ENCODE peak calls at places on chromosomes 5 and 9, in four cellular contexts. G is GM12892, F is HepG2, D is GM12878. S is an unnamed sample.

GRCh38 chr5:66850354-66851075 is 254.3 kb downstream of the MAST4 start:
- DNase-seq in G (no peak), F (no peak), D (no peak), S (no peak)

GRCh38 chr5:136396886-136397285 is 31.5 kb upstream of the TRPC7 start:
- DNase-seq in G (no peak), F (no peak), D (no peak), S (no peak)

GRCh38 chr9:31302620-31303418 is 1081.6 kb upstream of the ACO1 start:
- DNase-seq in G (no peak), F (no peak), D (no peak), S (no peak)

GRCh38 chr5:9283021-9283420 is 262.9 kb downstream of the SEMA5A start:
- DNase-seq in G (no peak), F (no peak), D (no peak), S (no peak)

GRCh38 chr9:126482361-126483044 is 131.2 kb upstream of the LMX1B start:
- DNase-seq in G (no peak), F (no peak), D (no peak), S (no peak)

GRCh38 chr9:37340961-37341360 is 81.5 kb upstream of the GRHPR start:
- DNase-seq in G (no peak), F (no peak), D (no peak), S (no peak)

GRCh38 chr9:83444110-83444509 is 94.1 kb downstream of the FRMD3 start:
- DNase-seq in G (no peak), F (no peak), D (no peak), S (no peak)

GRCh38 chr5:134436523-134437339 is 25.1 kb upstream of the CDKN2AIPNL start:
- DNase-seq in G (peak), F (peak), D (peak), S (peak)

GRCh38 chr5:133409210-133409674 is 203.1 kb downstream of the FSTL4 start:
- DNase-seq in G (no peak), F (no peak), D (no peak), S (no peak)

GRCh38 chr9:87278971-87279731 is 218.5 kb upstream of the DAPK1 start:
- DNase-seq in G (no peak), F (no peak), D (no peak), S (no peak)

GRCh38 chr9:75709698-75710097 is 180.8 kb upstream of the PCSK5 start:
- DNase-seq in G (no peak), F (no peak), D (no peak), S (no peak)

GRCh38 chr9:13810510-13810909 is 503.4 kb downstream of the NFIB start:
- DNase-seq in G (no peak), F (no peak), D (no peak), S (no peak)

GRCh38 chr5:170861855-170862766 is at the start of gene RANBP17:
- DNase-seq in G (no peak), F (no peak), D (no peak), S (peak)

GRCh38 chr9:109588415-109588814 is 90.3 kb upstream of the PTPN3 start:
- DNase-seq in G (no peak), F (no peak), D (no peak), S (no peak)

GRCh38 chr5:150535611-150536010 is 27.7 kb downstream of the NDST1 start:
- DNase-seq in G (no peak), F (no peak), D (no peak), S (no peak)

GRCh38 chr5:151137067-151137825 is 20.3 kb downstream of the ANXA6 start:
- DNase-seq in G (no peak), F (no peak), D (no peak), S (no peak)

GRCh38 chr5:173848986-173849596 is 39.1 kb upstream of the CPEB4 start:
- DNase-seq in G (no peak), F (no peak), D (no peak), S (no peak)

GRCh38 chr5:142315231-142315900 is 9.5 kb downstream of the SPRY4 start:
- DNase-seq in G (no peak), F (no peak), D (no peak), S (no peak)

GRCh38 chr9:16951503-16951902 is 81.0 kb upstream of the BNC2 start:
- DNase-seq in G (no peak), F (no peak), D (no peak), S (no peak)

GRCh38 chr9:75238311-75238976 is 150.1 kb downstream of the OSTF1 start:
- DNase-seq in G (peak), F (peak), D (peak), S (peak)

GRCh38 chr5:1121891-1122290 is 10.0 kb upstream of the SLC12A7 start:
- DNase-seq in G (no peak), F (no peak), D (no peak), S (no peak)

GRCh38 chr9:88773627-88774244 is 217.5 kb upstream of the S1PR3 start:
- DNase-seq in G (no peak), F (no peak), D (no peak), S (no peak)

GRCh38 chr5:39328731-39329130 is 35.6 kb downstream of the C9 start:
- DNase-seq in G (no peak), F (no peak), D (no peak), S (no peak)

GRCh38 chr9:76216161-76216649 is 178.0 kb downstream of the RFK start:
- DNase-seq in G (no peak), F (no peak), D (no peak), S (no peak)

GRCh38 chr5:59684388-59685003 is 209.0 kb downstream of the PDE4D start:
- DNase-seq in G (no peak), F (no peak), D (no peak), S (no peak)

GRCh38 chr5:154940375-154940771 is 500 bp upstream of the MRPL22 start:
- DNase-seq in G (no peak), F (no peak), D (no peak), S (no peak)

GRCh38 chr9:1939926-1940368 is 75.2 kb upstream of the SMARCA2 start:
- DNase-seq in G (peak), F (peak), D (peak), S (peak)

GRCh38 chr9:10855847-10856246 is 243.0 kb upstream of the PTPRD start:
- DNase-seq in G (no peak), F (no peak), D (no peak), S (no peak)

GRCh38 chr9:36948051-36948450 is 86.0 kb downstream of the PAX5 start:
- DNase-seq in G (no peak), F (no peak), D (no peak), S (no peak)

GRCh38 chr5:40578501-40579451 is 100.9 kb upstream of the PTGER4 start:
- DNase-seq in G (no peak), F (no peak), D (peak), S (no peak)

GRCh38 chr5:59943721-59944120 is 50.2 kb upstream of the PDE4D start:
- DNase-seq in G (no peak), F (no peak), D (no peak), S (no peak)

GRCh38 chr9:98108540-98109031 is 10.4 kb downstream of the TRIM14 start:
- DNase-seq in G (no peak), F (no peak), D (peak), S (no peak)

GRCh38 chr9:95874303-95874988 is 1.0 kb upstream of the ERCC6L2 start:
- DNase-seq in G (no peak), F (peak), D (no peak), S (no peak)

GRCh38 chr9:76904661-76905457 is 1.1 kb downstream of the PRUNE2 start:
- DNase-seq in G (no peak), F (no peak), D (no peak), S (no peak)

GRCh38 chr5:38478166-38478565 is 78.3 kb downstream of the LIFR start:
- DNase-seq in G (no peak), F (no peak), D (no peak), S (no peak)

GRCh38 chr5:39441838-39442237 is 17.1 kb upstream of the DAB2 start:
- DNase-seq in G (no peak), F (no peak), D (no peak), S (no peak)

GRCh38 chr5:150653145-150653761 is 7.8 kb upstream of the MYOZ3 start:
- DNase-seq in G (no peak), F (no peak), D (no peak), S (no peak)

GRCh38 chr5:180046656-180047055 is 24.9 kb downstream of the RNF130 start:
- DNase-seq in G (no peak), F (no peak), D (no peak), S (no peak)

DNA sequence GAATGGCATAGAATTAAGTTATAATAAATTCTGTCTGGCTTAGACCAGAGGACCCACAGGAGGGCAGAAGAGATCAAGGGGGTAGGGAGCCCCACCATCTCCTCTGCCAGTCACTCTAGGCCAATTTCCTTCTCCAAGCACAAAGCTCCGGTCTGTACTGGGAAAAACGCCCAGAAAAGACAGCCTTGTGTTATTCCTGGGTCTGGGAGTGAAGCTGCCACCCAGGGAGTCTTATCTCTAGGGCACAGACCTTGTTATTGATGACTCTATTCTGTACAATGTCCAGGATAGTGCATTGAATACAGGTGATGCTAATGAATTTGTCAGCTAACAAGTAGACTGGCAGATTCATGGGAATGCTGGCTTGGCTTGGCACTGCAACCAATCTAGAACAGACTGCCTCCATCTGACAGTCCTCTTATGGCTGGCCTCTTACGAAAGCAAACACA is 60.7 kb downstream of the MED27 start:
- DNase-seq in G (no peak), F (no peak), D (no peak), S (no peak)
- TF ChIP-seq TAF1 in G (no peak), F (no peak), D (no peak), S (no peak)

DNA sequence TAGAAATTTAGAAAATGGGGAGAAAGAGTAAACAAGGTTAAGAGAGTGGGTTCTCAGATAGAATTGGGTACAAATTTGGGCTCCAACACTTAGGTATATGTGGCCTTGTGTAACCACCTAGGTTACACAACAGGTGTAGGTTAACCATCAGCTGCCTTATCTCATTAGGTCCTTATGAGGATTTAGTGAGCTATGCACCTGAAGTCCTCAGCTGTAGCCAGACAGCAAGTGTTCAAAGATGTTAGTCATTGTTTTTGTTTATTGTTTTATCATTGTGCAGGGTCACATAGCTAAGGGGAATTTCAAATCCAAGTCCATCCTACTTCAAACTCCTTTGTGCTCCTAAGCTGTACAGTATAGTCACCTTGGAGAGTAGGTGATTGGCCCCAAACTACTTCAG is 970 bp upstream of the TRIM32 start:
- DNase-seq in G (no peak), F (no peak), D (no peak), S (no peak)
- TF ChIP-seq TAF1 in G (no peak), F (no peak), D (no peak), S (no peak)

GRCh38 chr5:122153230-122153629 is 23.9 kb downstream of the ZNF474 start:
- DNase-seq in G (no peak), F (no peak), D (no peak), S (no peak)

GRCh38 chr5:122156724-122157325 is 27.5 kb downstream of the ZNF474 start:
- DNase-seq in G (no peak), F (peak), D (no peak), S (no peak)

GRCh38 chr5:122153774-122154173 is 24.4 kb downstream of the ZNF474 start:
- DNase-seq in G (no peak), F (no peak), D (no peak), S (no peak)

GRCh38 chr5:122154491-122154890 is 25.1 kb downstream of the ZNF474 start:
- DNase-seq in G (no peak), F (no peak), D (no peak), S (no peak)

GRCh38 chr5:122154910-122155309 is 25.6 kb downstream of the ZNF474 start:
- DNase-seq in G (no peak), F (no peak), D (no peak), S (no peak)
- TF ChIP-seq TAF1 in G (no peak), F (no peak), D (no peak), S (no peak)

GRCh38 chr9:106962615-106963363 is 99.8 kb downstream of the ZNF462 start:
- DNase-seq in G (no peak), F (no peak), D (no peak), S (no peak)

GRCh38 chr9:106963684-106964083 is 100.7 kb downstream of the ZNF462 start:
- DNase-seq in G (no peak), F (no peak), D (no peak), S (no peak)

GRCh38 chr9:106960238-106960637 is 97.3 kb downstream of the ZNF462 start:
- DNase-seq in G (no peak), F (no peak), D (no peak), S (no peak)

GRCh38 chr9:106961623-106962022 is 98.7 kb downstream of the ZNF462 start:
- DNase-seq in G (no peak), F (no peak), D (no peak), S (no peak)

DNA sequence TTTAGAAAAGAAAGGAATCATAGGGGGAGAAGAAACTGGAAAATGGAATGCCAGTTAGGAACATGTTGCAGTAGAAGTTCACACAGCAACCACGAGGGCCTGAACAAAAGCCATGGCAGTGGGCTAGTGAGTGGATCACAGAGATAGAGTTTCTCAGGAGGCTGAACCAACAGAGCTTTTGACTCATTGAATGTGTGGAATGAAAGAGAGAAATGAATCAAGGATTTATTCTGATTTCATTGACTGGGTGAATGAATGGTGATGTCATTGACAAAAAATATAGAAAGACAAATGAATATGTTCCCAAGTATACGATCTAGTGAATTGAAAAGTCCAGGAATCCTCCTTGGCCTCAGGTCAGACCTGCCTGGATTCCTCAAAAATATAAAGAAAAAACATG is 99.1 kb downstream of the ZNF462 start:
- DNase-seq in G (no peak), F (no peak), D (no peak), S (no peak)
- TF ChIP-seq TAF1 in G (no peak), F (no peak), D (no peak), S (no peak)

GRCh38 chr5:6302684-6303083 is 75.7 kb downstream of the MED10 start:
- DNase-seq in G (no peak), F (no peak), D (no peak), S (no peak)

GRCh38 chr5:6305821-6306220 is 72.5 kb downstream of the MED10 start:
- DNase-seq in G (no peak), F (no peak), D (no peak), S (no peak)

GRCh38 chr5:6307304-6307703 is 71.0 kb downstream of the MED10 start:
- DNase-seq in G (no peak), F (no peak), D (no peak), S (no peak)

GRCh38 chr5:6296524-6296923 is 81.8 kb downstream of the MED10 start:
- DNase-seq in G (no peak), F (no peak), D (no peak), S (no peak)

DNA sequence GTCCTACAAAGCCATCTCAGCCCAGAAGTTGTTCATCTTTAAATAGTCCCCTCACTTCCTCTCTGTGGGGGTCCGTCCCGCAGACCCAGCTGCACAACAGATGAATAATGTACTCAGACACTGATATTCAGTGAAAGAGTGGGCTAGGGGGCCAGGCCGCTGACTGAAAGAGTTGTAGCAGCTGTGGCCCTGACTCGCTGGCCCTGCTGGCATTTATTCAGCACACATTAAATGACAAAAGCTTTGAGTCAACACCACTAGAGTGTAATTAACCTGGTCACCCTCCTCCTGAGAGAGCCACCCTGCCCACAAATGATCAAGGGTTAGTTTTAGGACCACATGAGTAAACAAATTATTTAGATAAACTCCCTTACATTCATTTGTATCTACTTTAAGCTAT is 76.2 kb downstream of the MED10 start:
- DNase-seq in G (no peak), F (no peak), D (no peak), S (no peak)
- TF ChIP-seq TAF1 in G (no peak), F (no peak), D (no peak), S (no peak)

GRCh38 chr9:28976250-28976649 is 1403.0 kb upstream of the C9orf72 start:
- DNase-seq in G (no peak), F (no peak), D (no peak), S (no peak)
- TF ChIP-seq TAF1 in G (no peak), F (no peak), D (no peak), S (no peak)

DNA sequence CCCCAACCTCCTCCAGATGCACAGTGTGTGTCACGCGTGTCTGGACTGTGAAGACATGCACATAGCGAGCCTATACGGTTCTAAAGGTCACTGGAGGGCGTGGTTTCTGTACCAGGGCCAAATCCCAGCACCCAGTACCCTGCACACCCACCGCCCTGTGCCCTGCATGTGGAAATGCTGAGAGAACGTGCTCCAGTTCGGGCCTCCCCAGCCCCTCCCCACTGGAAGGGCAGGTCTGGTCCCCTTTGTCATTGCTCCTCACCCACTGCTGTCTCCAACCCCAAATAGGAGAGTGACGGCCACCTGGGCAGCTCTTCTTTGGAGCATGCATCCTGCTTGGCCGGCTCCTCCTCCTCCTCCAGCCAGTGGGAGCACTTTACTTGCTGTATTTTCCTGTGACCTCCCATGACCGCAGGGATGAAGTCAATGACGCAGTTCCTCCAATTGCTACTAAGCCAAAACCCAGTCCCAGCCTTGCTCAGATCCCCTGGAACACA is 116.7 kb downstream of the WNK2 start:
- DNase-seq in G (no peak), F (no peak), D (no peak), S (no peak)
- TF ChIP-seq TAF1 in G (no peak), F (no peak), D (no peak), S (no peak)

GRCh38 chr5:109649371-109649770 is 40.4 kb upstream of the MAN2A1 start:
- DNase-seq in G (no peak), F (no peak), D (no peak), S (no peak)

GRCh38 chr5:109644829-109645228 is 44.9 kb upstream of the MAN2A1 start:
- DNase-seq in G (no peak), F (no peak), D (no peak), S (no peak)

GRCh38 chr5:109650451-109650850 is 39.3 kb upstream of the MAN2A1 start:
- DNase-seq in G (no peak), F (no peak), D (no peak), S (no peak)

GRCh38 chr5:109643951-109644350 is 45.8 kb upstream of the MAN2A1 start:
- DNase-seq in G (no peak), F (no peak), D (no peak), S (no peak)

GRCh38 chr5:109645591-109646236 is 44.0 kb upstream of the MAN2A1 start:
- DNase-seq in G (no peak), F (no peak), D (no peak), S (no peak)
- TF ChIP-seq TAF1 in G (no peak), F (no peak), D (no peak), S (no peak)

S was measured in GM12891.